ENCODE peak calls at places on chromosome 12, in five cellular contexts. K, Q, U, F and X are unnamed samples.

GRCh38 chr12:125533434-125534029 is 468.3 kb downstream of the AACS start:
- DNase-seq in K (peak; percentile 25), Q (no peak), U (peak; percentile 81), F (peak; percentile 86), X (no peak)

GRCh38 chr12:50991296-50991695 is 34.9 kb downstream of the SLC11A2 start:
- DNase-seq in K (no peak), Q (no peak), U (no peak), F (no peak), X (no peak)

GRCh38 chr12:22334696-22335290 is at the start of gene ST8SIA1:
- DNase-seq in K (peak; percentile 43), Q (no peak), U (peak; percentile 57), F (peak; percentile 74), X (peak; percentile 56)

GRCh38 chr12:123986374-123986920 is 13.4 kb downstream of the ZNF664 start:
- DNase-seq in K (no peak), Q (no peak), U (no peak), F (peak; percentile 60), X (no peak)

GRCh38 chr12:95173392-95174251 is 43.6 kb downstream of the FGD6 start:
- DNase-seq in K (peak; percentile 65), Q (peak; percentile 52), U (no peak), F (peak; percentile 80), X (no peak)

GRCh38 chr12:68871899-68872298 is 61.1 kb downstream of the CPM start:
- DNase-seq in K (no peak), Q (no peak), U (no peak), F (no peak), X (no peak)

GRCh38 chr12:89051065-89051677 is 301.1 kb downstream of the DUSP6 start:
- DNase-seq in K (no peak), Q (no peak), U (peak; percentile 9), F (peak; percentile 71), X (no peak)

GRCh38 chr12:75954076-75954475 is 77.5 kb downstream of the PHLDA1 start:
- DNase-seq in K (no peak), Q (no peak), U (no peak), F (no peak), X (no peak)

GRCh38 chr12:21655594-21655993 is 2.0 kb downstream of the LDHB start:
- DNase-seq in K (no peak), Q (no peak), U (no peak), F (no peak), X (no peak)

GRCh38 chr12:110266381-110266909 is 14.6 kb upstream of the ATP2A2 start:
- DNase-seq in K (no peak), Q (no peak), U (no peak), F (no peak), X (no peak)

GRCh38 chr12:29591140-29592020 is 93.9 kb upstream of the OVCH1 start:
- DNase-seq in K (no peak), Q (no peak), U (peak; percentile 25), F (peak; percentile 57), X (no peak)

GRCh38 chr12:38664661-38665269 is 240.6 kb downstream of the CPNE8 start:
- DNase-seq in K (peak; percentile 14), Q (no peak), U (no peak), F (peak; percentile 34), X (no peak)

GRCh38 chr12:73486256-73486655 is 1051.4 kb upstream of the ATXN7L3B start:
- DNase-seq in K (no peak), Q (no peak), U (no peak), F (no peak), X (no peak)

GRCh38 chr12:96883571-96883970 is 23.5 kb upstream of the NEDD1 start:
- DNase-seq in K (no peak), Q (no peak), U (no peak), F (no peak), X (no peak)

GRCh38 chr12:132908145-132909029 is 21.0 kb upstream of the CHFR start:
- DNase-seq in K (peak; percentile 97), Q (peak; percentile 71), U (peak; percentile 90), F (peak; percentile 99), X (peak; percentile 91)

GRCh38 chr12:65449400-65449799 is 170.9 kb downstream of the MSRB3 start:
- DNase-seq in K (no peak), Q (no peak), U (no peak), F (no peak), X (no peak)

GRCh38 chr12:32290411-32290810 is 108.9 kb upstream of the FGD4 start:
- DNase-seq in K (no peak), Q (no peak), U (no peak), F (no peak), X (no peak)

GRCh38 chr12:76945867-76946266 is 67.0 kb upstream of the CSRP2 start:
- DNase-seq in K (no peak), Q (no peak), U (no peak), F (no peak), X (no peak)

GRCh38 chr12:24360461-24360860 is 411.0 kb upstream of the SOX5 start:
- DNase-seq in K (no peak), Q (no peak), U (no peak), F (no peak), X (no peak)

GRCh38 chr12:57461326-57461903 is 1.8 kb downstream of the GLI1 start:
- DNase-seq in K (peak; percentile 78), Q (no peak), U (peak; percentile 42), F (peak; percentile 71), X (no peak)

GRCh38 chr12:29713729-29714128 is 70.0 kb downstream of the TMTC1 start:
- DNase-seq in K (no peak), Q (no peak), U (no peak), F (no peak), X (no peak)

GRCh38 chr12:116878567-116879508 is 2.4 kb downstream of the HRK start:
- DNase-seq in K (peak; percentile 69), Q (no peak), U (no peak), F (peak; percentile 17), X (no peak)

GRCh38 chr12:59070534-59070933 is 150.2 kb upstream of the LRIG3 start:
- DNase-seq in K (no peak), Q (no peak), U (no peak), F (no peak), X (no peak)

GRCh38 chr12:6766651-6767300 is 613 bp downstream of the PTMS start:
- DNase-seq in K (peak; percentile 83), Q (no peak), U (peak; percentile 66), F (peak; percentile 89), X (peak; percentile 8)

GRCh38 chr12:101564912-101565311 is 29.9 kb upstream of the MYBPC1 start:
- DNase-seq in K (no peak), Q (no peak), U (no peak), F (no peak), X (no peak)

GRCh38 chr12:93982847-93983315 is 165.5 kb upstream of the PLXNC1 start:
- DNase-seq in K (no peak), Q (no peak), U (no peak), F (no peak), X (no peak)

GRCh38 chr12:92955997-92956663 is 27.0 kb upstream of the EEA1 start:
- DNase-seq in K (no peak), Q (no peak), U (no peak), F (no peak), X (no peak)

GRCh38 chr12:95318071-95318545 is 100.5 kb downstream of the VEZT start:
- DNase-seq in K (no peak), Q (no peak), U (no peak), F (no peak), X (no peak)

GRCh38 chr12:67647547-67648305 is 819 bp upstream of the DYRK2 start:
- DNase-seq in K (peak; percentile 87), Q (peak; percentile 35), U (peak; percentile 56), F (peak; percentile 93), X (no peak)

GRCh38 chr12:90235642-90236041 is 527.0 kb upstream of the ATP2B1 start:
- DNase-seq in K (no peak), Q (no peak), U (no peak), F (no peak), X (no peak)

GRCh38 chr12:107494331-107494730 is 191.3 kb upstream of the PWP1 start:
- DNase-seq in K (no peak), Q (no peak), U (no peak), F (no peak), X (no peak)

GRCh38 chr12:75579552-75579951 is 68.1 kb upstream of the KRR1 start:
- DNase-seq in K (no peak), Q (no peak), U (no peak), F (no peak), X (no peak)

GRCh38 chr12:109762673-109763191 is 49.1 kb downstream of the FAM222A start:
- DNase-seq in K (no peak), Q (no peak), U (no peak), F (no peak), X (no peak)

GRCh38 chr12:132711169-132711843 is 664 bp downstream of the PGAM5 start:
- DNase-seq in K (peak; percentile 33), Q (no peak), U (peak; percentile 32), F (peak; percentile 51), X (no peak)

GRCh38 chr12:79690606-79691298 is at the start of gene PAWR:
- DNase-seq in K (peak; percentile 86), Q (peak; percentile 44), U (peak; percentile 57), F (peak; percentile 94), X (no peak)

GRCh38 chr12:26870491-26871419 is 37.8 kb upstream of the ITPR2 start:
- DNase-seq in K (peak; percentile 19), Q (no peak), U (no peak), F (peak; percentile 17), X (no peak)

GRCh38 chr12:104226672-104227071 is 11.1 kb downstream of the TXNRD1 start:
- DNase-seq in K (no peak), Q (no peak), U (no peak), F (no peak), X (no peak)

DNA sequence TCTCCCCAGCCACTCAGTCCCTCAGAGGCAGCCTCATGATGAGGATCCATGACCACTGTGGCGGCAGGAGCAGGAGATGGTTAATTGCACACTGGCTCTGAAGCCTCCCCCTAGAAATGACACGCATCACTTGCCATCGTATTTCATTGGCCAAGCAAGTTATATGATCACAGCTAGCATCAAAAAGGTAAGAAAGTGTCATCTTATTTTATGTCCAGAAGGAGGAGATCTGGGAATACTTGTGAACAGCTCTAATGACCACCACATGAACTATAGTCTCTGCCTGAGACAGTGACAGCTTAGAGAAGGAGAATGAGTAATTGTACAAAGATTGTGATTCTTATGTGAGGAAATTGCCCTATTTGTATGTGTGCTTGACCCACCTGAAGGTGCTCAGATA is 363.4 kb downstream of the NUAK1 start:
- DNase-seq in K (no peak), Q (no peak), U (no peak), F (no peak), X (no peak)
- TF ChIP-seq CTCF in K (no peak), Q (no peak), U (no peak), F (peak; percentile 9), X (no peak)

GRCh38 chr12:45547822-45548221 is 181.7 kb upstream of the ARID2 start:
- DNase-seq in K (no peak), Q (no peak), U (no peak), F (no peak), X (no peak)
- TF ChIP-seq CTCF in K (no peak), Q (no peak), U (no peak), F (peak; percentile 32), X (no peak)

GRCh38 chr12:91523831-91524230 is 341.2 kb upstream of the DCN start:
- DNase-seq in K (no peak), Q (no peak), U (no peak), F (no peak), X (no peak)
- TF ChIP-seq CTCF in K (no peak), Q (no peak), U (no peak), F (no peak), X (no peak)

DNA sequence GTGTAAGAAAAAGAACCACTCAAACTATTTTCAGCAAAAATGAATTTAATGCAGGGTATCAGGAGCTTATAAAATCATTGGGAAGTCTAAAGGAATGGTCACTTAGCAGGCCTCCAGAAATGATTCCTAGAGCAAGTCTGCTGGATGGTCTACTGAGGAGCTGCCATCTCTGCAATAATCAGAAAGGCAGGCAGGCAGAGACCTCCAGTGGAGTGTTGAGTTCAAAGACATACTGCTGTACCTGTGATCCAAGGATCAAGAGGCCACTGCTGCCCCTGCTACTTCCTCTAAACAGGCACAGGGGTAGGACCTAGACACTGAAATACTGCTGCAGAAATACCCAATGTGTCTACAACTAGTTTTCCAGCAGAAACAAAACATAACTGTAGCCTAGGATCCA is 14.5 kb upstream of the KICS2 start:
- DNase-seq in K (no peak), Q (no peak), U (no peak), F (no peak), X (no peak)
- TF ChIP-seq CTCF in K (no peak), Q (no peak), U (no peak), F (peak; percentile 23), X (no peak)